ENCODE peak calls at places on chromosome 12, in eight cellular contexts. One of them, this sample, is unnamed.

GRCh38 chr12:49920241-49920914 is 16.7 kb upstream of the FAIM2 start:
- DNase-seq in right atrium auricular region: no peak
- DNase-seq in glutamatergic neuron: no peak
- DNase-seq in Calu3: peak; percentile 21
- DNase-seq in HFFc6: no peak
- DNase-seq in choroid plexus epithelial cell: peak; percentile 65
- DNase-seq in foreskin fibroblast: peak; percentile 37
- DNase-seq in dorsolateral prefrontal cortex: no peak
- DNase-seq in this sample: no peak

GRCh38 chr12:79897617-79898016 is 37.3 kb downstream of the PPP1R12A start:
- DNase-seq in Calu3: peak; percentile 3
- DNase-seq in foreskin fibroblast: peak; percentile 89
- DNase-seq in choroid plexus epithelial cell: peak; percentile 69
- DNase-seq in HFFc6: peak; percentile 94
- DNase-seq in right atrium auricular region: no peak
- DNase-seq in glutamatergic neuron: no peak
- DNase-seq in dorsolateral prefrontal cortex: no peak
- DNase-seq in this sample: no peak

GRCh38 chr12:27779416-27779815 is 617 bp upstream of the KLHL42 start:
- DNase-seq in foreskin fibroblast: no peak
- DNase-seq in HFFc6: no peak
- DNase-seq in right atrium auricular region: no peak
- DNase-seq in Calu3: no peak
- DNase-seq in choroid plexus epithelial cell: peak; percentile 9
- DNase-seq in dorsolateral prefrontal cortex: peak; percentile 35
- DNase-seq in glutamatergic neuron: peak; percentile 47
- DNase-seq in this sample: no peak

GRCh38 chr12:17372508-17372907 is 717.5 kb downstream of the RERGL start:
- DNase-seq in dorsolateral prefrontal cortex: no peak
- DNase-seq in glutamatergic neuron: no peak
- DNase-seq in Calu3: no peak
- DNase-seq in choroid plexus epithelial cell: no peak
- DNase-seq in HFFc6: no peak
- DNase-seq in foreskin fibroblast: no peak
- DNase-seq in right atrium auricular region: no peak
- DNase-seq in this sample: no peak

GRCh38 chr12:27780612-27781408 is 774 bp upstream of the MANSC4 start:
- DNase-seq in glutamatergic neuron: peak; percentile 20
- DNase-seq in choroid plexus epithelial cell: peak; percentile 50
- DNase-seq in right atrium auricular region: peak; percentile 75
- DNase-seq in HFFc6: peak; percentile 27
- DNase-seq in Calu3: peak; percentile 24
- DNase-seq in dorsolateral prefrontal cortex: peak; percentile 30
- DNase-seq in foreskin fibroblast: peak; percentile 41
- DNase-seq in this sample: no peak

GRCh38 chr12:44159870-44160269 is 324.0 kb downstream of the TMEM117 start:
- DNase-seq in foreskin fibroblast: no peak
- DNase-seq in right atrium auricular region: no peak
- DNase-seq in choroid plexus epithelial cell: no peak
- DNase-seq in dorsolateral prefrontal cortex: no peak
- DNase-seq in Calu3: no peak
- DNase-seq in glutamatergic neuron: no peak
- DNase-seq in HFFc6: no peak
- DNase-seq in this sample: no peak

GRCh38 chr12:93908846-93909592 is 231.8 kb downstream of the CRADD start:
- DNase-seq in foreskin fibroblast: no peak
- DNase-seq in glutamatergic neuron: no peak
- DNase-seq in choroid plexus epithelial cell: peak; percentile 16
- DNase-seq in right atrium auricular region: no peak
- DNase-seq in Calu3: peak; percentile 14
- DNase-seq in HFFc6: no peak
- DNase-seq in dorsolateral prefrontal cortex: no peak
- DNase-seq in this sample: no peak

GRCh38 chr12:88299567-88300101 is 157.5 kb downstream of the TMTC3 start:
- DNase-seq in choroid plexus epithelial cell: peak; percentile 98
- DNase-seq in HFFc6: peak; percentile 99
- DNase-seq in Calu3: peak; percentile 58
- DNase-seq in foreskin fibroblast: peak; percentile 99
- DNase-seq in dorsolateral prefrontal cortex: no peak
- DNase-seq in glutamatergic neuron: no peak
- DNase-seq in right atrium auricular region: no peak
- DNase-seq in this sample: no peak

GRCh38 chr12:70660620-70661219 is 23.5 kb upstream of the PTPRB start:
- DNase-seq in choroid plexus epithelial cell: peak; percentile 86
- DNase-seq in dorsolateral prefrontal cortex: no peak
- DNase-seq in Calu3: peak; percentile 76
- DNase-seq in right atrium auricular region: no peak
- DNase-seq in foreskin fibroblast: peak; percentile 76
- DNase-seq in glutamatergic neuron: no peak
- DNase-seq in HFFc6: peak; percentile 94
- DNase-seq in this sample: no peak

GRCh38 chr12:46404225-46404631 is 31.7 kb upstream of the SLC38A2 start:
- DNase-seq in HFFc6: peak; percentile 52
- DNase-seq in right atrium auricular region: no peak
- DNase-seq in glutamatergic neuron: no peak
- DNase-seq in choroid plexus epithelial cell: peak; percentile 91
- DNase-seq in dorsolateral prefrontal cortex: no peak
- DNase-seq in Calu3: no peak
- DNase-seq in foreskin fibroblast: peak; percentile 50
- DNase-seq in this sample: no peak

GRCh38 chr12:69388371-69388770 is 28.8 kb downstream of the YEATS4 start:
- DNase-seq in foreskin fibroblast: peak; percentile 33
- DNase-seq in dorsolateral prefrontal cortex: no peak
- DNase-seq in HFFc6: peak; percentile 68
- DNase-seq in choroid plexus epithelial cell: peak; percentile 89
- DNase-seq in glutamatergic neuron: no peak
- DNase-seq in right atrium auricular region: no peak
- DNase-seq in Calu3: no peak
- DNase-seq in this sample: no peak

GRCh38 chr12:53223391-53224267 is 8.4 kb downstream of the RARG start:
- DNase-seq in Calu3: peak; percentile 30
- DNase-seq in dorsolateral prefrontal cortex: peak; percentile 59
- DNase-seq in right atrium auricular region: no peak
- DNase-seq in choroid plexus epithelial cell: peak; percentile 45
- DNase-seq in glutamatergic neuron: no peak
- DNase-seq in foreskin fibroblast: no peak
- DNase-seq in HFFc6: no peak
- DNase-seq in this sample: no peak

GRCh38 chr12:46299846-46300245 is 31.0 kb upstream of the SLC38A1 start:
- DNase-seq in Calu3: no peak
- DNase-seq in foreskin fibroblast: no peak
- DNase-seq in choroid plexus epithelial cell: no peak
- DNase-seq in HFFc6: no peak
- DNase-seq in right atrium auricular region: no peak
- DNase-seq in dorsolateral prefrontal cortex: no peak
- DNase-seq in glutamatergic neuron: no peak
- DNase-seq in this sample: no peak

GRCh38 chr12:71664411-71665108 is 459 bp downstream of the THAP2 start:
- DNase-seq in Calu3: no peak
- DNase-seq in right atrium auricular region: no peak
- DNase-seq in HFFc6: no peak
- DNase-seq in choroid plexus epithelial cell: peak; percentile 31
- DNase-seq in dorsolateral prefrontal cortex: no peak
- DNase-seq in glutamatergic neuron: no peak
- DNase-seq in foreskin fibroblast: no peak
- DNase-seq in this sample: no peak

GRCh38 chr12:71661977-71662522 is 1.6 kb downstream of the ZFC3H1 start:
- DNase-seq in HFFc6: peak; percentile 46
- DNase-seq in right atrium auricular region: no peak
- DNase-seq in glutamatergic neuron: no peak
- DNase-seq in foreskin fibroblast: peak; percentile 25
- DNase-seq in Calu3: no peak
- DNase-seq in choroid plexus epithelial cell: peak; percentile 66
- DNase-seq in dorsolateral prefrontal cortex: no peak
- DNase-seq in this sample: no peak

GRCh38 chr12:71662861-71663560 is 637 bp downstream of the ZFC3H1 start:
- DNase-seq in HFFc6: peak; percentile 50
- DNase-seq in foreskin fibroblast: peak; percentile 45
- DNase-seq in Calu3: peak; percentile 57
- DNase-seq in glutamatergic neuron: peak; percentile 65
- DNase-seq in right atrium auricular region: peak; percentile 70
- DNase-seq in choroid plexus epithelial cell: peak; percentile 60
- DNase-seq in dorsolateral prefrontal cortex: peak; percentile 49
- DNase-seq in this sample: peak; percentile 46

GRCh38 chr12:71665109-71665476 is 992 bp downstream of the THAP2 start:
- DNase-seq in Calu3: no peak
- DNase-seq in glutamatergic neuron: no peak
- DNase-seq in foreskin fibroblast: no peak
- DNase-seq in choroid plexus epithelial cell: no peak
- DNase-seq in right atrium auricular region: no peak
- DNase-seq in HFFc6: no peak
- DNase-seq in dorsolateral prefrontal cortex: no peak
- DNase-seq in this sample: no peak

DNA sequence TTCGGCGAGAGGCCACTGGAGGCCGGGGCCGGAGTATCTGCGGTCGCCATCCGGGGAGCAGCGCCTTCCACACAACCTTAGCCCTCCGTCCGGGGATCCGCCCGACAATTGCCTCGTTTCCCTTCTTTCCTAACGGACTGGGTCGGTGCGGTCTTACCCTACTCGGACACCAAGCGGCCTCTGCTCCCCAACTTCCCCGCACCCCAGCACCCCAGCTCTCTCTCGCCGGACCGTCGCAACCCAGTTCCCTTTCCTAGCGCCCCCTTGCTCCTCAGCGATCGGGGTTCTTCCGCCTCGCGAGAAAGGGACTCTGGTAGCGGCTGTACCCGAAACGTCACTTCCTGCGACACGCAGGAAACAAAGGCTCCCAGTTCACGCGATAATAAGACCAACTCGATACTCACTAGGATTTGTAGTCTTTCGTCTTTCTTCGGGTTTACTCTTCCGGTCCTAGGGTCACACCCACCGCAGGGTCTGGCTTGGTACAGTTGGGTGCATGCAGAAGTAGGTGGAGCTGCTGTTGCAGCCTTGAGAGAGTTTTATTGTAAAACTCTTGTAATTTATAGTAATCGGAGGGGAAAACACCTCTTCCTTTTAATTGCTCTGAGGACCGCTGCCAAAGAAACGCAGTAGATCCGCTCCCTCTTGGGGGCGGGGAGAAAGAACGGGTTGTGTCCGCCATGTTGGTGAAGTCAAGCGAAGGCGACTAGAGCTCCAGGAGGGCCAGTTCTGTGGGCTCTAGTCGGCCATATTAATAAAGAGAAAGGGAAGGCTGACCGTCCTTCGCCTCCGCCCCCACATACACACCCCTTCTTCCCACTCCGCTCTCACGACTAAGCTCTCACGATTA is at the start of the genes THAP2 and ZFC3H1:
- DNase-seq in choroid plexus epithelial cell: peak; percentile 100
- DNase-seq in glutamatergic neuron: peak; percentile 85
- DNase-seq in Calu3: peak; percentile 94
- DNase-seq in foreskin fibroblast: peak; percentile 99
- DNase-seq in HFFc6: peak; percentile 99
- DNase-seq in dorsolateral prefrontal cortex: peak; percentile 96
- DNase-seq in right atrium auricular region: peak; percentile 96
- DNase-seq in this sample: peak; percentile 76
- TF ChIP-seq CTCF in choroid plexus epithelial cell: peak; percentile 55
- TF ChIP-seq CTCF in glutamatergic neuron: no peak
- TF ChIP-seq CTCF in Calu3: peak; percentile 23
- TF ChIP-seq CTCF in foreskin fibroblast: peak; percentile 28
- TF ChIP-seq CTCF in HFFc6: peak; percentile 62
- TF ChIP-seq CTCF in dorsolateral prefrontal cortex: peak; percentile 45
- TF ChIP-seq CTCF in right atrium auricular region: peak; percentile 49
- TF ChIP-seq CTCF in this sample: no peak

DNA sequence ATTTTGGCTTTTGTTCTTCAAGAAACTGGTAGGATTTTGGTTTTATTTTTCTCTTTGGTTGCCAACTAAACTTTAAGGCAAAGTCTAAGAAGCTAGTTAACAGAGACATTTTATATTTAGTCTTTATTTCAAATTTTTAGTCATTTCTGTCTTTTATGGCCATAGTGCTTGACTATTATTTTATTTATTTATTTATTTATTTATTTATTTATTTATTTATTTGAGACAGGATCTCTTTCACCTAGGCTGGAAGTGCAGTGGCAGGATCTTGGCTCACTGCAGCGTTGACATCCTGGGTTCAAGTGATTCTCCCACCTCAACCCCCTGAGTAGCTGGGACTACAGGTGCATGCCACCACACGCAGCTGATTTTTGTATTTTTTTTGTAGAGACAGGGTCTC is 3.1 kb downstream of the MON2 start:
- DNase-seq in foreskin fibroblast: no peak
- DNase-seq in glutamatergic neuron: no peak
- DNase-seq in right atrium auricular region: no peak
- DNase-seq in Calu3: no peak
- DNase-seq in choroid plexus epithelial cell: no peak
- DNase-seq in HFFc6: no peak
- DNase-seq in dorsolateral prefrontal cortex: no peak
- DNase-seq in this sample: no peak
- TF ChIP-seq CTCF in foreskin fibroblast: no peak
- TF ChIP-seq CTCF in glutamatergic neuron: no peak
- TF ChIP-seq CTCF in right atrium auricular region: no peak
- TF ChIP-seq CTCF in Calu3: no peak
- TF ChIP-seq CTCF in choroid plexus epithelial cell: no peak
- TF ChIP-seq CTCF in HFFc6: no peak
- TF ChIP-seq CTCF in dorsolateral prefrontal cortex: no peak
- TF ChIP-seq CTCF in this sample: no peak

GRCh38 chr12:122202017-122202416 is 1.5 kb upstream of the B3GNT4 start:
- DNase-seq in glutamatergic neuron: no peak
- DNase-seq in dorsolateral prefrontal cortex: no peak
- DNase-seq in choroid plexus epithelial cell: no peak
- DNase-seq in Calu3: no peak
- DNase-seq in foreskin fibroblast: no peak
- DNase-seq in HFFc6: no peak
- DNase-seq in right atrium auricular region: no peak
- DNase-seq in this sample: no peak

GRCh38 chr12:122199484-122200355 is 3.8 kb upstream of the B3GNT4 start:
- DNase-seq in HFFc6: no peak
- DNase-seq in foreskin fibroblast: no peak
- DNase-seq in choroid plexus epithelial cell: no peak
- DNase-seq in glutamatergic neuron: no peak
- DNase-seq in Calu3: no peak
- DNase-seq in right atrium auricular region: no peak
- DNase-seq in dorsolateral prefrontal cortex: no peak
- DNase-seq in this sample: no peak

GRCh38 chr12:122201381-122201780 is 2.1 kb upstream of the B3GNT4 start:
- DNase-seq in glutamatergic neuron: no peak
- DNase-seq in Calu3: no peak
- DNase-seq in right atrium auricular region: no peak
- DNase-seq in choroid plexus epithelial cell: no peak
- DNase-seq in HFFc6: no peak
- DNase-seq in foreskin fibroblast: no peak
- DNase-seq in dorsolateral prefrontal cortex: no peak
- DNase-seq in this sample: no peak

GRCh38 chr12:122203301-122203967 is at the start of gene B3GNT4:
- DNase-seq in Calu3: peak; percentile 78
- DNase-seq in foreskin fibroblast: peak; percentile 48
- DNase-seq in right atrium auricular region: no peak
- DNase-seq in HFFc6: no peak
- DNase-seq in dorsolateral prefrontal cortex: peak; percentile 67
- DNase-seq in choroid plexus epithelial cell: peak; percentile 44
- DNase-seq in glutamatergic neuron: peak; percentile 66
- DNase-seq in this sample: no peak

GRCh38 chr12:122200541-122201175 is 2.9 kb upstream of the B3GNT4 start:
- DNase-seq in HFFc6: no peak
- DNase-seq in choroid plexus epithelial cell: no peak
- DNase-seq in foreskin fibroblast: no peak
- DNase-seq in Calu3: no peak
- DNase-seq in glutamatergic neuron: no peak
- DNase-seq in right atrium auricular region: no peak
- DNase-seq in dorsolateral prefrontal cortex: no peak
- DNase-seq in this sample: no peak
- TF ChIP-seq CTCF in HFFc6: peak; percentile 50
- TF ChIP-seq CTCF in choroid plexus epithelial cell: no peak
- TF ChIP-seq CTCF in foreskin fibroblast: no peak
- TF ChIP-seq CTCF in Calu3: no peak
- TF ChIP-seq CTCF in glutamatergic neuron: peak; percentile 37
- TF ChIP-seq CTCF in right atrium auricular region: no peak
- TF ChIP-seq CTCF in dorsolateral prefrontal cortex: no peak
- TF ChIP-seq CTCF in this sample: peak; percentile 22

GRCh38 chr12:52023182-52023975 is 16.6 kb downstream of the TAMALIN start:
- DNase-seq in HFFc6: peak; percentile 47
- DNase-seq in glutamatergic neuron: peak; percentile 92
- DNase-seq in choroid plexus epithelial cell: peak; percentile 70
- DNase-seq in right atrium auricular region: peak; percentile 86
- DNase-seq in Calu3: peak; percentile 86
- DNase-seq in foreskin fibroblast: peak; percentile 39
- DNase-seq in dorsolateral prefrontal cortex: peak; percentile 86
- DNase-seq in this sample: peak; percentile 92
- TF ChIP-seq CTCF in HFFc6: peak; percentile 99
- TF ChIP-seq CTCF in glutamatergic neuron: peak; percentile 95
- TF ChIP-seq CTCF in choroid plexus epithelial cell: peak; percentile 72
- TF ChIP-seq CTCF in right atrium auricular region: peak; percentile 99
- TF ChIP-seq CTCF in Calu3: peak; percentile 83
- TF ChIP-seq CTCF in foreskin fibroblast: peak; percentile 94
- TF ChIP-seq CTCF in dorsolateral prefrontal cortex: peak; percentile 94
- TF ChIP-seq CTCF in this sample: peak; percentile 96

This sample was measured in neural crest cell.